ENCODE peak calls at places on chromosomes 5 and 9, in seven cellular contexts. E, B, J, D, T, K and V are unnamed samples.

GRCh38 chr9:133558191-133559126 is 24.0 kb downstream of the ADAMTSL2 start:
- DNase-seq in E (peak; percentile 34), B (no peak), J (peak; percentile 72), D (peak; percentile 39), T (no peak), K (peak; percentile 57), V (no peak)

GRCh38 chr9:69371001-69371400 is 46.0 kb downstream of the ENTREP1 start:
- DNase-seq in E (no peak), B (no peak), J (no peak), D (no peak), T (no peak), K (no peak), V (no peak)

GRCh38 chr9:112041536-112042243 is 133.4 kb downstream of the SUSD1 start:
- DNase-seq in E (no peak), B (no peak), J (no peak), D (no peak), T (peak; percentile 78), K (peak; percentile 87), V (no peak)

GRCh38 chr5:102781359-102781758 is 26.3 kb downstream of the PAM start:
- DNase-seq in E (no peak), B (no peak), J (no peak), D (no peak), T (no peak), K (no peak), V (no peak)

GRCh38 chr9:107711528-107711927 is 222.0 kb upstream of the KLF4 start:
- DNase-seq in E (peak; percentile 30), B (no peak), J (no peak), D (no peak), T (peak; percentile 59), K (peak; percentile 71), V (peak; percentile 20)

GRCh38 chr5:88290801-88291200 is 22.2 kb upstream of the TMEM161B start:
- DNase-seq in E (no peak), B (no peak), J (no peak), D (no peak), T (no peak), K (no peak), V (no peak)

GRCh38 chr9:129422843-129423700 is 197.8 kb downstream of the C9orf50 start:
- DNase-seq in E (no peak), B (no peak), J (no peak), D (no peak), T (no peak), K (no peak), V (no peak)

GRCh38 chr5:116442095-116442534 is 132.5 kb downstream of the SEMA6A start:
- DNase-seq in E (peak; percentile 21), B (no peak), J (peak; percentile 56), D (no peak), T (peak; percentile 87), K (peak; percentile 17), V (peak; percentile 43)

GRCh38 chr9:79962836-79963235 is 391.1 kb downstream of the TLE4 start:
- DNase-seq in E (no peak), B (no peak), J (no peak), D (no peak), T (no peak), K (no peak), V (no peak)

GRCh38 chr5:79736528-79737514 is 47.2 kb downstream of the CMYA5 start:
- DNase-seq in E (no peak), B (peak; percentile 6), J (no peak), D (no peak), T (no peak), K (no peak), V (no peak)

GRCh38 chr5:148416921-148417320 is 33.2 kb downstream of the FBXO38 start:
- DNase-seq in E (no peak), B (no peak), J (peak; percentile 60), D (no peak), T (no peak), K (no peak), V (no peak)